ENCODE peak calls at places on chromosomes 1 and 21, in four cellular contexts. V, E, R and C are unnamed samples.

GRCh38 chr1:208919371-208919770 is 664.1 kb upstream of the CAMK1G start:
- DNase-seq in R (no peak), E (no peak), V (no peak), C (no peak)

GRCh38 chr1:38587734-38588133 is 271.8 kb downstream of the RRAGC start:
- DNase-seq in V (no peak), E (no peak), R (no peak), C (no peak)

GRCh38 chr1:232037774-232038388 is 411.3 kb downstream of the DISC1 start:
- DNase-seq in V (no peak), E (no peak), R (no peak), C (no peak)

GRCh38 chr1:180863158-180863775 is 49.4 kb upstream of the KIAA1614 start:
- DNase-seq in R (no peak), V (no peak), E (peak; percentile 73), C (no peak)

GRCh38 chr1:67105508-67105907 is 29.3 kb downstream of the C1orf141 start:
- DNase-seq in V (no peak), E (no peak), R (no peak), C (no peak)

GRCh38 chr1:230099435-230099834 is 32.4 kb downstream of the GALNT2 start:
- DNase-seq in V (no peak), E (no peak), R (no peak), C (no peak)

GRCh38 chr1:31372961-31373896 is at the start of gene FABP3:
- DNase-seq in R (peak; percentile 85), V (peak; percentile 94), E (peak; percentile 78), C (no peak)

GRCh38 chr1:221824025-221824424 is 82.1 kb upstream of the DUSP10 start:
- DNase-seq in R (no peak), E (no peak), V (no peak), C (no peak)

GRCh38 chr21:32978346-32979270 is 47.1 kb upstream of the OLIG2 start:
- DNase-seq in R (no peak), V (no peak), E (no peak), C (no peak)

GRCh38 chr1:80657048-80657653 is 1143.6 kb upstream of the ADGRL2 start:
- DNase-seq in E (peak; percentile 18), R (no peak), V (no peak), C (no peak)

GRCh38 chr1:182330303-182330702 is 61.3 kb downstream of the GLUL start:
- DNase-seq in E (peak; percentile 3), V (no peak), R (no peak), C (no peak)

GRCh38 chr1:195791796-195792195 is 816.4 kb downstream of the KCNT2 start:
- DNase-seq in E (no peak), V (peak; percentile 17), R (no peak), C (no peak)

GRCh38 chr21:39006653-39007417 is 176.4 kb downstream of the PSMG1 start:
- DNase-seq in R (no peak), V (peak; percentile 92), E (peak; percentile 63), C (no peak)

GRCh38 chr1:240970253-240970652 is 358.3 kb upstream of the GREM2 start:
- DNase-seq in E (no peak), V (no peak), R (no peak), C (no peak)

GRCh38 chr1:30377230-30378022 is 346.0 kb downstream of the MATN1 start:
- DNase-seq in R (no peak), V (no peak), E (no peak), C (no peak)

GRCh38 chr1:47923513-47923912 is 73.7 kb downstream of the TRABD2B start:
- DNase-seq in E (no peak), R (no peak), V (no peak), C (no peak)
- H3K4me3 ChIP-seq in E (no peak overlapping the region), R (no peak overlapping the region), V (no peak overlapping the region), C (no peak overlapping the region)

GRCh38 chr1:93222987-93223675 is 42.6 kb downstream of the CCDC18 start:
- DNase-seq in E (no peak), V (no peak), R (no peak), C (no peak)

GRCh38 chr1:93221913-93222312 is 41.4 kb downstream of the CCDC18 start:
- DNase-seq in V (no peak), E (peak; percentile 19), R (no peak), C (no peak)

GRCh38 chr1:93215322-93215721 is 34.8 kb downstream of the CCDC18 start:
- DNase-seq in V (no peak), E (no peak), R (no peak), C (no peak)

GRCh38 chr1:93219443-93219842 is 38.9 kb downstream of the CCDC18 start:
- DNase-seq in E (no peak), R (no peak), V (no peak), C (no peak)
- H3K4me3 ChIP-seq in E (no peak overlapping the region), R (peak overlapping the region; percentile 6), V (peak overlapping the region; percentile 59), C (no peak overlapping the region)

GRCh38 chr1:198575715-198576641 is 35.5 kb upstream of the ATP6V1G3 start:
- DNase-seq in R (no peak), E (no peak), V (no peak), C (no peak)

GRCh38 chr1:198577444-198577843 is 37.0 kb upstream of the ATP6V1G3 start:
- DNase-seq in E (peak; percentile 83), R (no peak), V (no peak), C (peak; percentile 79)

DNA sequence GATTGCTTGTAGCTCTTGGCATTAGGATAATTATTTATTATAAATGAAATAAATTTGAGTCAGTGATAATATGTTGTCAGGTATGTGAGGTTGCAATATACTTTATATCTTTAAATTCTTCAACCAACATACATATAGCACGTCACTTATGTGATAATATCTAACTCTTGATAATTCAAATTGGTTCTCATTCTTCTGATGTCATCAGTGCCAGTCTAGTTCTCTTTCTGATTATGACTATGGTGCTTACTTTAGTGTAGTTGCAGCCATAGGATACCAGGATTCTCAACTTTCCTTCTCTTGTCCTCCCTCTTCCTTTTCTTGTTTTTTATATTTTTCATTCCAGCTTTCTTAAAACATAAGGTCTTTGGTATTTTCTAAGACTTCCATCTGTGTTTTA is 34.8 kb upstream of the ATP6V1G3 start:
- DNase-seq in E (no peak), V (no peak), R (no peak), C (no peak)
- H3K4me3 ChIP-seq in E (no peak overlapping the region), V (no peak overlapping the region), R (no peak overlapping the region), C (no peak overlapping the region)

GRCh38 chr1:198641506-198641905 is 2.7 kb downstream of the PTPRC start:
- DNase-seq in E (no peak), R (no peak), V (no peak), C (no peak)

GRCh38 chr1:198638441-198638840 is 399 bp upstream of the PTPRC start:
- DNase-seq in V (no peak), E (no peak), R (no peak), C (no peak)

GRCh38 chr1:198638894-198639319 is at the start of gene PTPRC:
- DNase-seq in R (no peak), V (no peak), E (no peak), C (no peak)

GRCh38 chr1:198637915-198638437 is 864 bp upstream of the PTPRC start:
- DNase-seq in E (no peak), R (no peak), V (no peak), C (no peak)

DNA sequence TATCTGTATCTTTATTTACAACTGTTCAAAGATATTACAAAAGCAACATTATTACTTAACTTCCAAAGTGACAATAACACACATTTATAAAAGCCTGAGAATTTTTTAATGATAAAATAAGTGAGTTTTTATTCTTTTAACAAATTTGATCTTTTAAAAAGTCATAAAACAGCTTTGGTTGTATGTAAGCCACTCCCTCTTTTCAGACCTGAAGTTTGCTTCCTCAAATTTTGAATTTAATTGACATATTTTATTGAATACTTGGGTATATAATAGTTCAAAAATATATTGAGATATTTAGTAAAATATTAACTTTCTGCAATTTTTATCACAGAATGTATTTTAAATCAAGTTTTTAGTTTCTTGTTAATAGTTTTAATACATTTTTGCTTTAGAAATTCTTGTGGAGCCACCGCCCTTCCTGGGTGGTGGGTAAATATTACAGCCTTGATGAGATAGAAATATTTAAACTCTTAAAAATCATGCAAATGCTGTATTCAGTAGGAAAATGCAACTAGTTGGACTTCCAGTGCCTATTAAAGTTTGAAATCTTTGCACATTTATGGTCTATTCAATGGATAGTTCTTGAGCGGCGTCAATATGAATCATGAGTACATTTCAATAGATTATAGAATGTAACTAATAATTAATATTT is 868 bp downstream of the PTPRC start:
- DNase-seq in R (no peak), E (no peak), V (no peak), C (no peak)
- H3K4me3 ChIP-seq in R (peak overlapping the region; percentile 23), E (no peak overlapping the region), V (no peak overlapping the region), C (no peak overlapping the region)

GRCh38 chr1:203823306-203823705 is 27.9 kb downstream of the ZBED6 start:
- DNase-seq in E (no peak), V (no peak), R (no peak), C (peak; percentile 14)
- H3K4me3 ChIP-seq in E (no peak overlapping the region), V (no peak overlapping the region), R (no peak overlapping the region), C (no peak overlapping the region)

GRCh38 chr1:103109291-103109920 is 1.1 kb upstream of the COL11A1 start:
- DNase-seq in R (no peak), V (no peak), E (no peak), C (no peak)
- H3K4me3 ChIP-seq in R (no peak overlapping the region), V (no peak overlapping the region), E (no peak overlapping the region), C (peak overlapping the region; percentile 73)

DNA sequence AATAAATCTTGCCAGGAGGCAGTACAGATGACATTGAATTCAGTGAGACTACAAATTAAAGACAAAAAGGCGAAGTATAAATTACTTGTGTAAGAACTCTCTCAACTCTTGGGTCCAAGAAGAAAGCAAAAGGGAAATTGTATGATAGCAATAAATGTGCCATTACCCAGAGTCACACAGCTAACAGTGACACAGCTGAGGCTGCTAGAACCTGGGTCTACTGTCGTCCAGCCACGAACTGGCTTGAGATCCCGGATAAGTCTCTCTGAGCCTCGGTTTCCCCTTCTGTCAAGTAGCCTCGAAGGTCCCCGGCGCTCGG is 362 bp upstream of the ROR1 start:
- DNase-seq in V (no peak), R (no peak), E (no peak), C (no peak)
- H3K4me3 ChIP-seq in V (peak overlapping the region; percentile 57), R (peak overlapping the region; percentile 60), E (peak overlapping the region; percentile 79), C (peak overlapping the region; percentile 72)

DNA sequence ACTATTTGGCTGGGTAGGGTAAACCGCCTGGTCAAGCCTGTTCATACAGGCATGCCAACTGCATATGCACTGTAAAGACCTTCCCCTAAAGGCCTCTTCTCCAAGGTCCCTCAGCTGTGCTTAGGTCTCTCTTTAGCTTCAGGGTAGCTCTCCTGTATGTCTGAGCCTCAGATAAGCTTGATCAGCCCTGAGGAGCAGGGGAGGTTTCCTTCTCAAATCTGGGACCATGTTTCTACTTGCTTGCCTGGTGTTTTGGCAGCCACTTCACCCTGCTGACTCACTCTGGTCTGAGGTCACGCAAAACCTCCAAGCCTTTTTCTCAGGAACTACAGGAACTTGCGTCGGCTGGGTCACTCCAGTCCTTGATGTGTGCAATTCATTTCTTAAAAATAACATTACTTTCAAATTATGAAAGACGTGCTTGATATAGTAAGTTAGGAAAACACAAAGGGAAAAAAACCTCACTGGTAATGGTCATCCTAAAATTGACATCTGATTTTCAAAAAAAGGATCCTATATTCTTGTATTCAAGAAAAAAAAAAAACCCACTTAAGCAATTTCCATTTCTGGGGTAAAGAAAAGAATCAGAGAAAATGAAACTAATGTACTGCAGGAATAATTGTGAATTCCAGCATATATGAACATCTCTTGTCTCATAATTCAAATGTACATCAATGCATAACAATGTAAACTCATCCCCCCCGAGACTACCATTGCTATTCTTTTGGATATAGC is 24.7 kb upstream of the RNF19B start:
- DNase-seq in R (no peak), V (peak; percentile 83), E (peak; percentile 98), C (peak; percentile 93)
- H3K4me3 ChIP-seq in R (no peak overlapping the region), V (no peak overlapping the region), E (peak overlapping the region; percentile 29), C (peak overlapping the region; percentile 2)